ENCODE peak calls at places on chromosomes 11 and 22, in ten cellular contexts. One of them, this sample, is unnamed.
A peak's percentile ranks its signal among the peaks of the same experiment; 100 is the strongest.

GRCh38 chr11:44614281-44614680 is 48.8 kb downstream of the CD82 start:
- DNase-seq in skeletal muscle cell: no peak
- DNase-seq in cardiac fibroblast: no peak
- DNase-seq in stimulated activated CD4-positive, alpha-beta T cell treated with anti-CD3 and anti-CD28 coated beads, Interleukin-2, amount 100 ng/mL, for 48 hours: no peak
- DNase-seq in GOT3: no peak
- DNase-seq in amniotic stem cell: no peak
- DNase-seq in cardiac septum: no peak
- DNase-seq in NCI-H146: no peak
- DNase-seq in lower leg skin: no peak
- DNase-seq in activated T-helper 1 cell treated with anti-CD3 and anti-CD28 coated beads, Interleukin-12 subunit alpha, Interleukin-12 subunit beta, Interleukin-2, Interleukin-4 antibody, amounts not matched to agents 30 ng/mL and 10 ng/mL and 1 ng/mL, durations not matched to agents 14 hours and 24 hours and 36 hours: no peak
- DNase-seq in this sample: no peak

GRCh38 chr11:106415510-106415909 is 338.0 kb downstream of the AASDHPPT start:
- DNase-seq in amniotic stem cell: no peak
- DNase-seq in skeletal muscle cell: no peak
- DNase-seq in activated T-helper 1 cell treated with anti-CD3 and anti-CD28 coated beads, Interleukin-12 subunit alpha, Interleukin-12 subunit beta, Interleukin-2, Interleukin-4 antibody, amounts not matched to agents 30 ng/mL and 10 ng/mL and 1 ng/mL, durations not matched to agents 14 hours and 24 hours and 36 hours: no peak
- DNase-seq in cardiac fibroblast: no peak
- DNase-seq in cardiac septum: no peak
- DNase-seq in stimulated activated CD4-positive, alpha-beta T cell treated with anti-CD3 and anti-CD28 coated beads, Interleukin-2, amount 100 ng/mL, for 48 hours: no peak
- DNase-seq in NCI-H146: no peak
- DNase-seq in GOT3: no peak
- DNase-seq in lower leg skin: no peak
- DNase-seq in this sample: no peak

GRCh38 chr11:31974737-31975136 is 116.1 kb upstream of the RCN1 start:
- DNase-seq in amniotic stem cell: no peak
- DNase-seq in lower leg skin: no peak
- DNase-seq in NCI-H146: no peak
- DNase-seq in activated T-helper 1 cell treated with anti-CD3 and anti-CD28 coated beads, Interleukin-12 subunit alpha, Interleukin-12 subunit beta, Interleukin-2, Interleukin-4 antibody, amounts not matched to agents 30 ng/mL and 10 ng/mL and 1 ng/mL, durations not matched to agents 14 hours and 24 hours and 36 hours: no peak
- DNase-seq in skeletal muscle cell: peak; percentile 79
- DNase-seq in cardiac septum: no peak
- DNase-seq in GOT3: no peak
- DNase-seq in stimulated activated CD4-positive, alpha-beta T cell treated with anti-CD3 and anti-CD28 coated beads, Interleukin-2, amount 100 ng/mL, for 48 hours: no peak
- DNase-seq in cardiac fibroblast: peak; percentile 86
- DNase-seq in this sample: peak; percentile 76

GRCh38 chr11:69915151-69915500 is 95.9 kb upstream of the FGF3 start:
- DNase-seq in stimulated activated CD4-positive, alpha-beta T cell treated with anti-CD3 and anti-CD28 coated beads, Interleukin-2, amount 100 ng/mL, for 48 hours: no peak
- DNase-seq in cardiac fibroblast: peak; percentile 79
- DNase-seq in activated T-helper 1 cell treated with anti-CD3 and anti-CD28 coated beads, Interleukin-12 subunit alpha, Interleukin-12 subunit beta, Interleukin-2, Interleukin-4 antibody, amounts not matched to agents 30 ng/mL and 10 ng/mL and 1 ng/mL, durations not matched to agents 14 hours and 24 hours and 36 hours: no peak
- DNase-seq in NCI-H146: no peak
- DNase-seq in skeletal muscle cell: no peak
- DNase-seq in amniotic stem cell: no peak
- DNase-seq in cardiac septum: no peak
- DNase-seq in lower leg skin: no peak
- DNase-seq in GOT3: no peak
- DNase-seq in this sample: no peak

GRCh38 chr11:589798-590197 is 13.5 kb downstream of the PHRF1 start:
- DNase-seq in lower leg skin: no peak
- DNase-seq in NCI-H146: no peak
- DNase-seq in cardiac fibroblast: no peak
- DNase-seq in skeletal muscle cell: no peak
- DNase-seq in GOT3: no peak
- DNase-seq in activated T-helper 1 cell treated with anti-CD3 and anti-CD28 coated beads, Interleukin-12 subunit alpha, Interleukin-12 subunit beta, Interleukin-2, Interleukin-4 antibody, amounts not matched to agents 30 ng/mL and 10 ng/mL and 1 ng/mL, durations not matched to agents 14 hours and 24 hours and 36 hours: no peak
- DNase-seq in cardiac septum: no peak
- DNase-seq in amniotic stem cell: no peak
- DNase-seq in stimulated activated CD4-positive, alpha-beta T cell treated with anti-CD3 and anti-CD28 coated beads, Interleukin-2, amount 100 ng/mL, for 48 hours: no peak
- DNase-seq in this sample: no peak

GRCh38 chr11:45209904-45210699 is 63.7 kb downstream of the PRDM11 start:
- DNase-seq in cardiac septum: peak; percentile 88
- DNase-seq in cardiac fibroblast: peak; percentile 80
- DNase-seq in skeletal muscle cell: peak; percentile 85
- DNase-seq in GOT3: no peak
- DNase-seq in amniotic stem cell: no peak
- DNase-seq in stimulated activated CD4-positive, alpha-beta T cell treated with anti-CD3 and anti-CD28 coated beads, Interleukin-2, amount 100 ng/mL, for 48 hours: no peak
- DNase-seq in activated T-helper 1 cell treated with anti-CD3 and anti-CD28 coated beads, Interleukin-12 subunit alpha, Interleukin-12 subunit beta, Interleukin-2, Interleukin-4 antibody, amounts not matched to agents 30 ng/mL and 10 ng/mL and 1 ng/mL, durations not matched to agents 14 hours and 24 hours and 36 hours: no peak
- DNase-seq in NCI-H146: no peak
- DNase-seq in lower leg skin: peak; percentile 38
- DNase-seq in this sample: no peak

GRCh38 chr22:45481661-45482060 is 21.0 kb upstream of the FBLN1 start:
- DNase-seq in cardiac fibroblast: no peak
- DNase-seq in amniotic stem cell: no peak
- DNase-seq in activated T-helper 1 cell treated with anti-CD3 and anti-CD28 coated beads, Interleukin-12 subunit alpha, Interleukin-12 subunit beta, Interleukin-2, Interleukin-4 antibody, amounts not matched to agents 30 ng/mL and 10 ng/mL and 1 ng/mL, durations not matched to agents 14 hours and 24 hours and 36 hours: no peak
- DNase-seq in cardiac septum: no peak
- DNase-seq in skeletal muscle cell: no peak
- DNase-seq in GOT3: no peak
- DNase-seq in stimulated activated CD4-positive, alpha-beta T cell treated with anti-CD3 and anti-CD28 coated beads, Interleukin-2, amount 100 ng/mL, for 48 hours: no peak
- DNase-seq in lower leg skin: no peak
- DNase-seq in NCI-H146: no peak
- DNase-seq in this sample: no peak

GRCh38 chr11:8298801-8299786 is 35.4 kb upstream of the LMO1 start:
- DNase-seq in stimulated activated CD4-positive, alpha-beta T cell treated with anti-CD3 and anti-CD28 coated beads, Interleukin-2, amount 100 ng/mL, for 48 hours: no peak
- DNase-seq in cardiac fibroblast: no peak
- DNase-seq in cardiac septum: peak; percentile 31
- DNase-seq in GOT3: no peak
- DNase-seq in activated T-helper 1 cell treated with anti-CD3 and anti-CD28 coated beads, Interleukin-12 subunit alpha, Interleukin-12 subunit beta, Interleukin-2, Interleukin-4 antibody, amounts not matched to agents 30 ng/mL and 10 ng/mL and 1 ng/mL, durations not matched to agents 14 hours and 24 hours and 36 hours: no peak
- DNase-seq in lower leg skin: no peak
- DNase-seq in NCI-H146: no peak
- DNase-seq in skeletal muscle cell: no peak
- DNase-seq in amniotic stem cell: no peak
- DNase-seq in this sample: no peak

GRCh38 chr11:9752091-9752490 is 88.2 kb downstream of the SWAP70 start:
- DNase-seq in amniotic stem cell: no peak
- DNase-seq in NCI-H146: no peak
- DNase-seq in skeletal muscle cell: no peak
- DNase-seq in cardiac fibroblast: peak; percentile 40
- DNase-seq in lower leg skin: no peak
- DNase-seq in activated T-helper 1 cell treated with anti-CD3 and anti-CD28 coated beads, Interleukin-12 subunit alpha, Interleukin-12 subunit beta, Interleukin-2, Interleukin-4 antibody, amounts not matched to agents 30 ng/mL and 10 ng/mL and 1 ng/mL, durations not matched to agents 14 hours and 24 hours and 36 hours: no peak
- DNase-seq in cardiac septum: no peak
- DNase-seq in stimulated activated CD4-positive, alpha-beta T cell treated with anti-CD3 and anti-CD28 coated beads, Interleukin-2, amount 100 ng/mL, for 48 hours: no peak
- DNase-seq in GOT3: no peak
- DNase-seq in this sample: peak; percentile 57

GRCh38 chr11:32892355-32893090 is at the start of gene QSER1:
- DNase-seq in stimulated activated CD4-positive, alpha-beta T cell treated with anti-CD3 and anti-CD28 coated beads, Interleukin-2, amount 100 ng/mL, for 48 hours: peak; percentile 61
- DNase-seq in amniotic stem cell: no peak
- DNase-seq in lower leg skin: peak; percentile 27
- DNase-seq in activated T-helper 1 cell treated with anti-CD3 and anti-CD28 coated beads, Interleukin-12 subunit alpha, Interleukin-12 subunit beta, Interleukin-2, Interleukin-4 antibody, amounts not matched to agents 30 ng/mL and 10 ng/mL and 1 ng/mL, durations not matched to agents 14 hours and 24 hours and 36 hours: peak; percentile 52
- DNase-seq in cardiac septum: peak; percentile 83
- DNase-seq in skeletal muscle cell: no peak
- DNase-seq in cardiac fibroblast: peak; percentile 48
- DNase-seq in NCI-H146: peak; percentile 79
- DNase-seq in GOT3: peak; percentile 9
- DNase-seq in this sample: peak; percentile 35

GRCh38 chr11:45658292-45658991 is 7.0 kb downstream of the CHST1 start:
- DNase-seq in stimulated activated CD4-positive, alpha-beta T cell treated with anti-CD3 and anti-CD28 coated beads, Interleukin-2, amount 100 ng/mL, for 48 hours: no peak
- DNase-seq in GOT3: no peak
- DNase-seq in lower leg skin: peak; percentile 32
- DNase-seq in amniotic stem cell: peak; percentile 27
- DNase-seq in cardiac fibroblast: peak; percentile 65
- DNase-seq in skeletal muscle cell: no peak
- DNase-seq in NCI-H146: no peak
- DNase-seq in cardiac septum: peak; percentile 90
- DNase-seq in activated T-helper 1 cell treated with anti-CD3 and anti-CD28 coated beads, Interleukin-12 subunit alpha, Interleukin-12 subunit beta, Interleukin-2, Interleukin-4 antibody, amounts not matched to agents 30 ng/mL and 10 ng/mL and 1 ng/mL, durations not matched to agents 14 hours and 24 hours and 36 hours: no peak
- DNase-seq in this sample: peak; percentile 54

GRCh38 chr11:7417328-7417727 is 68.0 kb upstream of the OLFML1 start:
- DNase-seq in activated T-helper 1 cell treated with anti-CD3 and anti-CD28 coated beads, Interleukin-12 subunit alpha, Interleukin-12 subunit beta, Interleukin-2, Interleukin-4 antibody, amounts not matched to agents 30 ng/mL and 10 ng/mL and 1 ng/mL, durations not matched to agents 14 hours and 24 hours and 36 hours: no peak
- DNase-seq in amniotic stem cell: no peak
- DNase-seq in GOT3: no peak
- DNase-seq in cardiac septum: no peak
- DNase-seq in NCI-H146: no peak
- DNase-seq in lower leg skin: no peak
- DNase-seq in cardiac fibroblast: no peak
- DNase-seq in skeletal muscle cell: no peak
- DNase-seq in stimulated activated CD4-positive, alpha-beta T cell treated with anti-CD3 and anti-CD28 coated beads, Interleukin-2, amount 100 ng/mL, for 48 hours: no peak
- DNase-seq in this sample: no peak

GRCh38 chr22:35134637-35135036 is 68.7 kb downstream of the ISX start:
- DNase-seq in cardiac septum: no peak
- DNase-seq in NCI-H146: no peak
- DNase-seq in lower leg skin: no peak
- DNase-seq in GOT3: no peak
- DNase-seq in activated T-helper 1 cell treated with anti-CD3 and anti-CD28 coated beads, Interleukin-12 subunit alpha, Interleukin-12 subunit beta, Interleukin-2, Interleukin-4 antibody, amounts not matched to agents 30 ng/mL and 10 ng/mL and 1 ng/mL, durations not matched to agents 14 hours and 24 hours and 36 hours: no peak
- DNase-seq in skeletal muscle cell: no peak
- DNase-seq in amniotic stem cell: no peak
- DNase-seq in stimulated activated CD4-positive, alpha-beta T cell treated with anti-CD3 and anti-CD28 coated beads, Interleukin-2, amount 100 ng/mL, for 48 hours: no peak
- DNase-seq in cardiac fibroblast: no peak
- DNase-seq in this sample: no peak

GRCh38 chr11:64652586-64653387 is 61.8 kb downstream of the SLC22A12 start:
- DNase-seq in skeletal muscle cell: peak; percentile 24
- DNase-seq in amniotic stem cell: peak; percentile 36
- DNase-seq in GOT3: no peak
- DNase-seq in stimulated activated CD4-positive, alpha-beta T cell treated with anti-CD3 and anti-CD28 coated beads, Interleukin-2, amount 100 ng/mL, for 48 hours: peak; percentile 76
- DNase-seq in lower leg skin: peak; percentile 51
- DNase-seq in NCI-H146: peak; percentile 62
- DNase-seq in cardiac fibroblast: peak; percentile 75
- DNase-seq in cardiac septum: peak; percentile 87
- DNase-seq in activated T-helper 1 cell treated with anti-CD3 and anti-CD28 coated beads, Interleukin-12 subunit alpha, Interleukin-12 subunit beta, Interleukin-2, Interleukin-4 antibody, amounts not matched to agents 30 ng/mL and 10 ng/mL and 1 ng/mL, durations not matched to agents 14 hours and 24 hours and 36 hours: peak; percentile 47
- DNase-seq in this sample: peak; percentile 46

GRCh38 chr11:77127969-77128691 is at the start of gene MYO7A:
- DNase-seq in lower leg skin: no peak
- DNase-seq in activated T-helper 1 cell treated with anti-CD3 and anti-CD28 coated beads, Interleukin-12 subunit alpha, Interleukin-12 subunit beta, Interleukin-2, Interleukin-4 antibody, amounts not matched to agents 30 ng/mL and 10 ng/mL and 1 ng/mL, durations not matched to agents 14 hours and 24 hours and 36 hours: no peak
- DNase-seq in GOT3: no peak
- DNase-seq in amniotic stem cell: no peak
- DNase-seq in cardiac fibroblast: no peak
- DNase-seq in stimulated activated CD4-positive, alpha-beta T cell treated with anti-CD3 and anti-CD28 coated beads, Interleukin-2, amount 100 ng/mL, for 48 hours: no peak
- DNase-seq in skeletal muscle cell: no peak
- DNase-seq in cardiac septum: no peak
- DNase-seq in NCI-H146: peak; percentile 98
- DNase-seq in this sample: no peak

GRCh38 chr22:48592931-48593330 is 1234.7 kb downstream of the BRD1 start:
- DNase-seq in GOT3: no peak
- DNase-seq in skeletal muscle cell: no peak
- DNase-seq in NCI-H146: no peak
- DNase-seq in lower leg skin: no peak
- DNase-seq in stimulated activated CD4-positive, alpha-beta T cell treated with anti-CD3 and anti-CD28 coated beads, Interleukin-2, amount 100 ng/mL, for 48 hours: no peak
- DNase-seq in amniotic stem cell: no peak
- DNase-seq in cardiac fibroblast: no peak
- DNase-seq in activated T-helper 1 cell treated with anti-CD3 and anti-CD28 coated beads, Interleukin-12 subunit alpha, Interleukin-12 subunit beta, Interleukin-2, Interleukin-4 antibody, amounts not matched to agents 30 ng/mL and 10 ng/mL and 1 ng/mL, durations not matched to agents 14 hours and 24 hours and 36 hours: no peak
- DNase-seq in cardiac septum: no peak
- DNase-seq in this sample: no peak